ENCODE peak calls at places on chromosome 18, in five cellular contexts. O is AG09319, B is A673, E is dorsolateral prefrontal cortex, R is stomach. V is an unnamed sample.

GRCh38 chr18:6626457-6626856 is 103.1 kb upstream of the ARHGAP28 start:
- DNase-seq in E (no peak), B (no peak), O (no peak), R (no peak), V (no peak)

GRCh38 chr18:55485666-55486065 is 102.3 kb downstream of the TCF4 start:
- DNase-seq in R (no peak), B (no peak), E (no peak), O (no peak), V (no peak)

GRCh38 chr18:78160961-78161656 is 818.5 kb upstream of the SALL3 start:
- DNase-seq in B (no peak), E (no peak), O (no peak), R (no peak), V (no peak)

GRCh38 chr18:61851940-61852451 is 40.8 kb downstream of the RNF152 start:
- DNase-seq in R (no peak), B (no peak), E (no peak), O (peak; percentile 24), V (peak; percentile 87)

GRCh38 chr18:11163668-11164067 is 14.3 kb upstream of the PIEZO2 start:
- DNase-seq in O (no peak), R (no peak), B (peak; percentile 40), E (no peak), V (no peak)

GRCh38 chr18:1511619-1512311 is 607.1 kb downstream of the ADCYAP1 start:
- DNase-seq in O (no peak), R (no peak), B (no peak), E (no peak), V (no peak)

GRCh38 chr18:55100817-55101457 is 141.7 kb upstream of the CCDC68 start:
- DNase-seq in R (no peak), O (no peak), E (no peak), B (peak; percentile 46), V (no peak)

GRCh38 chr18:26103579-26103978 is 13.2 kb upstream of the SS18 start:
- DNase-seq in O (no peak), B (peak; percentile 13), E (no peak), R (no peak), V (no peak)

GRCh38 chr18:8176554-8176953 is 432.7 kb upstream of the RAB12 start:
- DNase-seq in B (no peak), E (no peak), O (no peak), R (no peak), V (no peak)

GRCh38 chr18:8662574-8663255 is 42.6 kb upstream of the MTCL1 start:
- DNase-seq in E (no peak), R (no peak), B (no peak), O (no peak), V (peak; percentile 76)

GRCh38 chr18:78411539-78411938 is 568.1 kb upstream of the SALL3 start:
- DNase-seq in E (no peak), B (no peak), O (no peak), R (no peak), V (no peak)

GRCh38 chr18:12908706-12909105 is 24.7 kb upstream of the PTPN2 start:
- DNase-seq in E (no peak), O (no peak), B (no peak), R (no peak), V (no peak)

GRCh38 chr18:22499421-22499820 is 81.7 kb upstream of the CTAGE1 start:
- DNase-seq in B (no peak), O (no peak), R (no peak), E (no peak), V (no peak)

GRCh38 chr18:7830468-7830867 is 263.4 kb downstream of the PTPRM start:
- DNase-seq in R (no peak), O (no peak), E (no peak), B (no peak), V (no peak)

GRCh38 chr18:45793295-45793965 is 32.0 kb upstream of the SIGLEC15 start:
- DNase-seq in R (no peak), B (no peak), E (no peak), O (peak; percentile 80), V (no peak)

GRCh38 chr18:79772865-79773696 is 24.7 kb upstream of the KCNG2 start:
- DNase-seq in O (no peak), R (no peak), B (no peak), E (no peak), V (no peak)

GRCh38 chr18:2293109-2293839 is 278.0 kb downstream of the METTL4 start:
- DNase-seq in E (no peak), R (no peak), B (peak; percentile 16), O (no peak), V (no peak)

GRCh38 chr18:58140366-58141325 is 96.6 kb downstream of the NEDD4L start:
- DNase-seq in B (no peak), R (no peak), E (peak; percentile 36), O (no peak), V (no peak)
- TF ChIP-seq CTCF in B (peak; percentile 11), R (peak; percentile 7), E (peak; percentile 28), O (no peak), V (peak; percentile 31)

DNA sequence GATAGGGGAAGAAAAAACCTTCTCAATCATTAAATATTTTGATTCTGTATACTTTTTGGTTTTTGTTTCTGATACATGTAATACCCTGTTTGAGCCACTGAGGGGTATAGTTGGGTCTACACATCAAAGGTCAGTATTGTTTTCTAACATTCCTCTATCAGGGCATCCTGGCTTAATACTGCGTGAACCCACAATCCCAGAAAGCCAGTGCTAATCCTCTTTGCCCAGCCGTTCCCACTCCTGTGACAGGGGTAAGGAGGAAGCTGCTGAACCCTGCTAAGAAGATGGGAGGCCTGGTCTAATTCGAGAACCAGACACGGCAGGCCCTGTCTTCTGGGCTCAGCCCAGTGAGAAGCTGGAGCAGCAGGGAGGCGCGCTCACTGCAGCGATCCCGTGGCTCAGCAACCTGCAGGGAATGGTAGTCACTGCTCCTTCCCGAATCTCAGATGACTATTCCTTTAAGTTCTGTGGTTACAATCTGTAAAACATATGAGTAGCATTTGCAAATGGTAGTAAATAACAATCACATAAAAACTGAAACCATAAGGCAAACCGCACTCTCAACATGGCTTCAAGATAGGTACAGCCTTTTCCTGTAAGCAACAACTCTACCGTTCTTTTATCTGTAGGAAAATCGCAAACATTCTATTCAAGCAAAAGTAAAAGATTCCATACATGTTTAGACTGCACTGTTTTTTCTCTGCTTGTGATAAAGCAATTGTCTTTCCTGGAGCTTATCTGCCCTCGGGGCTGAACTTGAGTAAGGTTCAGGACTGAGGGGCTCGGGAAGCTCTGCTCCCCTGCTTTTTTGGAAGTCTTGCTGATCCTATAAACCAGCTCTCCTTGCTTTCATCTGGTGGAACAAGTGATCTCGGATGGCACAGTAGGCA is 87.0 kb downstream of the EPB41L3 start:
- DNase-seq in O (no peak), B (peak; percentile 7), E (peak; percentile 30), R (no peak), V (no peak)
- TF ChIP-seq CTCF in O (peak; percentile 56), B (peak; percentile 29), E (peak; percentile 54), R (no peak), V (peak; percentile 66)

GRCh38 chr18:72530622-72531021 is 13.5 kb downstream of the CBLN2 start:
- DNase-seq in O (no peak), B (peak; percentile 69), R (no peak), E (no peak), V (no peak)
- TF ChIP-seq CTCF in O (peak; percentile 29), B (peak; percentile 51), R (no peak), E (peak; percentile 45), V (no peak)

GRCh38 chr18:36662000-36662399 is 166.8 kb downstream of the TPGS2 start:
- DNase-seq in E (no peak), O (no peak), R (no peak), B (no peak), V (no peak)
- TF ChIP-seq CTCF in E (no peak), O (peak; percentile 19), R (no peak), B (no peak), V (peak; percentile 28)

GRCh38 chr18:64244571-64244970 is 95.7 kb upstream of the LINC00305 start:
- DNase-seq in E (no peak), B (peak; percentile 69), O (no peak), R (no peak), V (no peak)
- TF ChIP-seq CTCF in E (no peak), B (peak; percentile 71), O (no peak), R (no peak), V (no peak)

GRCh38 chr18:3297025-3297984 is 35.4 kb downstream of the MYL12B start:
- DNase-seq in R (peak; percentile 94), O (peak; percentile 31), B (peak; percentile 93), E (peak; percentile 93), V (peak; percentile 91)
- TF ChIP-seq CTCF in R (peak; percentile 40), O (peak; percentile 26), B (peak; percentile 74), E (peak; percentile 47), V (peak; percentile 68)

DNA sequence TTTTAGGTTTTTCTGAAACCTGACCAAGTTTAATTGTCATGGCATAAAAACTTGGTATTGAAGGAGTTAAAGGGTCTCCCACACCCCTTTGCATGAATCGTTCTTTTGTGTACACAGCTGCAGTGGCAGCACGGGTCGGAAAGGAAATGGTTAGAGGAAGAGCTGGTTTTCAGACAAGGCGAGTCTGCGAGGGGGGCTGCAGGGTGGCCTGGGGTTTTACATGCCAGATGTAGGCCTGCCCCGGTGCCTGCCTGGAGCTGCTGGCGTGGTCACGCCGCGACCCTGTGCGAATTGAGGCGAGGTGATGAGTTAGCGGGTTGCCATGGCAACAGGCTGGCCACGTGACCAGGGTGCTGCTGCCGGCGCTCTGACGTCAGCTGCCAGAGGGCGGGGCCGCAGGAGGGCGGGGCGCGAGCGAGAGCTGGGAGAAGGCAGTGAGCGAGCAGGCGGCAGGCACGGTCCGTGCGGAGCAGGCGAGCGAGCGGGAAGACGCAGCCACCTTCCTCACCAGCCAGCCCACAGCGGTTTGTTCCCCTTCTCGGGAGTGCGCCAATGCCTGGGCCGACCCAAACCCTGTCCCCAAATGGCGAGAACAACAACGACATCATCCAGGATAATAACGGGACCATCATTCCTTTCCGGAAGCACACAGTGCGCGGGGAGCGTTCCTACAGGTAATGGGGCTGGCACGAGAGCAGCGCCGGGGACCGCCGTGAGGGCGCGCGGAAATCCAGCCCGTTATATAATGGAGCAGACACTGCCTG is at the start of gene MAPRE2:
- DNase-seq in R (peak; percentile 99), E (peak; percentile 99), B (peak; percentile 97), O (peak; percentile 94), V (peak; percentile 99)
- TF ChIP-seq CTCF in R (no peak), E (no peak), B (no peak), O (no peak), V (peak; percentile 25)

GRCh38 chr18:49648811-49649210 is 87.0 kb downstream of the LIPG start:
- DNase-seq in R (no peak), E (no peak), B (no peak), O (no peak), V (no peak)
- TF ChIP-seq CTCF in R (no peak), E (no peak), B (peak; percentile 35), O (no peak), V (peak; percentile 14)

GRCh38 chr18:28831908-28832307 is 655.0 kb upstream of the CDH2 start:
- DNase-seq in B (no peak), R (no peak), E (no peak), O (no peak), V (no peak)

GRCh38 chr18:28837100-28837499 is 660.2 kb upstream of the CDH2 start:
- DNase-seq in R (no peak), O (no peak), B (no peak), E (no peak), V (no peak)

GRCh38 chr18:28831476-28831875 is 654.5 kb upstream of the CDH2 start:
- DNase-seq in E (no peak), B (no peak), R (no peak), O (no peak), V (no peak)

GRCh38 chr18:28834889-28835288 is 658.0 kb upstream of the CDH2 start:
- DNase-seq in E (peak; percentile 45), R (no peak), O (peak; percentile 38), B (no peak), V (no peak)
- TF ChIP-seq CTCF in E (no peak), R (no peak), O (no peak), B (no peak), V (no peak)

V was measured in osteocyte.